ENCODE peak calls at places on chromosome 9, in seven cellular contexts. K is bronchial epithelial cell, E is lung, Z is HFF-Myc, B is GM10248, Q is fibroblast of lung, X is breast epithelium. T is an unnamed sample.

GRCh38 chr9:14097215-14097614 is 216.7 kb downstream of the NFIB start:
- DNase-seq in Z (no peak), E (no peak), B (no peak), K (peak), Q (peak), X (no peak), T (no peak)

GRCh38 chr9:38345851-38346755 is 46.4 kb upstream of the ALDH1B1 start:
- DNase-seq in K (no peak), X (no peak), B (no peak), E (no peak), Z (no peak), Q (no peak), T (no peak)

GRCh38 chr9:98083566-98084135 is 27.1 kb downstream of the NANS start:
- DNase-seq in X (no peak), E (no peak), B (no peak), K (no peak), Q (no peak), Z (no peak), T (no peak)

GRCh38 chr9:125850231-125850630 is 103.1 kb downstream of the PBX3 start:
- DNase-seq in E (no peak), K (no peak), X (no peak), B (no peak), Q (no peak), Z (no peak), T (no peak)

GRCh38 chr9:116494815-116495634 is 192.1 kb upstream of the TRIM32 start:
- DNase-seq in E (no peak), X (no peak), Z (no peak), K (peak), B (peak), Q (no peak), T (peak)

GRCh38 chr9:127802576-127803443 is at the start of gene FPGS:
- DNase-seq in B (peak), K (peak), Z (peak), Q (peak), E (peak), X (peak), T (peak)

GRCh38 chr9:125609744-125610143 is 97.3 kb downstream of the MAPKAP1 start:
- DNase-seq in E (no peak), Z (no peak), K (no peak), B (no peak), Q (no peak), X (no peak), T (no peak)

GRCh38 chr9:118568704-118569103 is 800.5 kb downstream of the BRINP1 start:
- DNase-seq in B (no peak), K (no peak), Q (no peak), E (no peak), Z (no peak), X (no peak), T (no peak)

GRCh38 chr9:100554935-100555401 is 22.9 kb upstream of the CAVIN4 start:
- DNase-seq in K (peak), B (no peak), X (no peak), Q (peak), E (no peak), Z (no peak), T (no peak)

GRCh38 chr9:129145841-129146292 is 32.2 kb downstream of the IER5L start:
- DNase-seq in B (no peak), Z (no peak), E (no peak), Q (peak), K (no peak), X (no peak), T (peak)

GRCh38 chr9:127754761-127755557 is 19.9 kb upstream of the TOR2A start:
- DNase-seq in E (no peak), X (no peak), Q (no peak), K (no peak), Z (no peak), B (no peak), T (peak)

GRCh38 chr9:122228191-122228905 is 409 bp downstream of the LHX6 start:
- DNase-seq in Z (no peak), X (no peak), E (no peak), K (no peak), Q (no peak), B (peak), T (peak)

GRCh38 chr9:124037790-124038189 is 26.2 kb downstream of the LHX2 start:
- DNase-seq in E (no peak), Z (no peak), K (no peak), X (no peak), Q (no peak), B (no peak), T (no peak)

GRCh38 chr9:124297553-124297905 is 39.8 kb downstream of the NEK6 start:
- DNase-seq in K (peak), X (peak), Q (peak), E (peak), Z (peak), B (no peak), T (no peak)

GRCh38 chr9:21812415-21812814 is 10.0 kb downstream of the MTAP start:
- DNase-seq in K (peak), Z (no peak), E (no peak), X (no peak), Q (peak), B (no peak), T (no peak)

DNA sequence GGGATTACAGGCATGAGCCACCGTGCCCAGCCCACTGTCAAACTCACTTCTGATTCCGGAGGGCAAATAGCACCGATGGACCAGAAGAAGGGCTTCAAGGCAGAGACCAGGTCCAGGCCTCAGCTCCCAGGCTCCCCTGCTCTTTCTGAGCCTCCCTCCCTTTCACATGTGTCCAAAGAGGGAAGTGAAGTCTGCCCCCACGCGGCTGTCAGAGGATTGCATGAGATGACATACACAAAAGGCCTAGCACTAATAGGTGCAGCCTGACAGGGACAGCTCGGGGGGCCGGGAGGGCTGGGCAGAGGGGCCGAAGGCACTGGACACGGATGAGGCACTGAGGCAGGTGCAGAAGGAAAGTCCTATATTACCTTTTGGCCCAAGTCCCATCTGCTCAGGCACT is 16.1 kb downstream of the FBP1 start:
- DNase-seq in B (peak), X (peak), E (no peak), Q (peak), K (peak), Z (no peak), T (peak)
- TF ChIP-seq CTCF in B (peak), X (no peak), E (no peak), Q (peak), K (peak), Z (peak), T (peak)

DNA sequence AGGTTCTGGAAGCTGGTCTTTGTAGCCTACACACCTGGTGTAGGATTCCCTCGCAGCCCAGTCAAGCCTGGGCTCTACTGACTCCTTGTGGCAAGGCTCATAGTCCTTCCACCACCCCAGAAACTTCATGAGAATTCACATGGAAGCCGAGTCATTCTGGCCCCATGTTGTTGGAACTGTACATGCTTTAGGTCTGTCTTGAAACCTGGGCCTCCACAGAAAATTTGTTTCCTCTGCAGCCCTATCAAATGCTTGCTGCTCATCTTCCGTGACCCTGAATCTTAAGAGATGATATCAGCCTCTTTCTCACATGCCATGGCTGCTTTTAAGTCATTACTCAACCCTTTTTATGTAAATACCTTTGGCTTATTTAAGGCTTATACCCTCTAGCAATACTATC is 113.4 kb upstream of the GRHPR start:
- DNase-seq in X (no peak), Z (no peak), K (no peak), Q (no peak), E (no peak), B (peak), T (no peak)
- TF ChIP-seq CTCF in X (no peak), Z (peak), K (peak), Q (peak), E (no peak), B (peak), T (no peak)

DNA sequence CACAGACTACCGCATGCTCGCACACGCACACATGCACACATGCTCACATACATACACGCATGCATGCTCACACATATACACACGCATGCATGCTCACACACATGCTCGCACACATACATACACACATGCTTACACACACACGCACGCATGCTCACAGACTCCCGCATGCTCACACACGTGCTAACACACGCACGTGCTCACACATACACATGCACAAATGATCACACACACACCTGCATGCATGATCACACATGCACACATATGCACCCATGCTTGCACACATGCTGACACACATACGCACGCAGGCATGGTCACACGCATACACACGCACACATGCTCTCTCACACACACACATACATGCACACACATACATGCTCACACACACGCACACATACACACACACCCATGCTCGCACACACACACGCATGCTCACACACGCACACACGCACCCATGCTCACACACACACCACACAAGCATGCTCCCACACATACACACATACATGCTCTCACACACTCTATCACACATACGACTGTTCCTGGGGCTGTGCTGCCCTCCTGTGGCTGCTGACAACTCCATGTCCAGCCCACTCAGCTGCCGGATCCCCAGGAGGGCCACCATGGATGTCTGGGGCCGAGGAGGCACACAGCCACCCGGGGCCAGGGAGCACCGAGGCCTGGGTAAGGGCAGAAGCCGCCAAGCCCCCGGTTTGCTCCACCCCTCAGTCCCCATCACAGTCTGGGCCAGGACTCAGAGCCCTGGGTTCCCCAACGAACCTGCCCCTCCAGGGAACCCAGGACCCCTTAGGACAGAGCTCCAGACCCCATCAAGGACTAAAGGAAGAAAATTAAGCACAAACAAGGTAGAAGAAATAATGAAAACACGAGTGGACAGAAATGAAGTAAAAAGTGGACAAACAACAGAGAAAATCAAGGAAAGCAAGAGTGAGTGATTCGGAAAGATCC is 31.4 kb upstream of the EGFL7 start:
- DNase-seq in E (peak), X (no peak), Q (peak), K (peak), B (peak), Z (peak), T (peak)
- TF ChIP-seq CTCF in E (peak), X (peak), Q (peak), K (peak), B (peak), Z (peak), T (peak)

GRCh38 chr9:105252405-105252756 is 7.9 kb downstream of the SLC44A1 start:
- DNase-seq in Q (no peak), B (no peak), E (no peak), K (no peak), X (no peak), Z (no peak), T (no peak)

GRCh38 chr9:105251133-105251532 is 6.7 kb downstream of the SLC44A1 start:
- DNase-seq in K (no peak), Q (no peak), Z (no peak), B (no peak), E (no peak), X (no peak), T (no peak)

GRCh38 chr9:105257767-105258166 is 13.3 kb downstream of the SLC44A1 start:
- DNase-seq in X (no peak), E (no peak), Z (no peak), Q (no peak), B (no peak), K (no peak), T (no peak)

GRCh38 chr9:105251733-105252404 is 7.4 kb downstream of the SLC44A1 start:
- DNase-seq in Q (no peak), E (no peak), Z (no peak), K (no peak), X (no peak), B (no peak), T (no peak)

GRCh38 chr9:105254226-105254625 is 9.8 kb downstream of the SLC44A1 start:
- DNase-seq in Z (no peak), B (no peak), E (no peak), K (peak), Q (no peak), X (no peak), T (no peak)
- TF ChIP-seq CTCF in Z (no peak), B (no peak), E (no peak), K (no peak), Q (no peak), X (no peak), T (no peak)

DNA sequence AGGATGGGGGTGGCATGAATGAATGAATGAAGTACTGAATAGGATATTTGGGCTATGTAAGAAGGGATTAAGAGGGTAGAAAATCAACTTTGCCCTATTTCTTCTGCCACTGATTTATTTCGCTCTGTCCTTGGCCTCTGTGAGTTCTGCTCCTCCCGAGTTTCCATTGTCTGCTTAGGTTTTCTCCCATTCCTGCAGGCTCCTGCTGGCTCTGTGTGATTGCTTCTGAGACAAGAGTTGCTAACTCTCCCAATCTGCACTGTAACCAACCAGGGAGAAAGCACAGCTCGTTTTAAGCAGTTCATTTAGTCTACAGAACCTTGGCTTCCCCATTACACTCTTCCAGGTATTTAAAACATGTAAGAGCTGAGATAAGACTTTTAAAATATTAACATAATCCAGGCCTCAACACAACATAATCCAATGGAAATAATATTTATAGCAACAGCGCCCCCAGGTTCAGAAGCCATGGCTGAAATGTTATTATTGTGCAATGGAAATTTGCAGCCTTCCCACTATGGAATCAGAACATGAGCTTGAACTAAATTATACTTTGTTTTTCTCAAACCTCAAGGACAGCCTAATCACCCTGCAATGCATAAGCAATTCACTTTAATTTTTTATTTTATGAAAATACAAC is 203.5 kb downstream of the ERCC6L2 start:
- DNase-seq in E (no peak), X (no peak), Q (no peak), B (no peak), Z (no peak), K (no peak), T (no peak)
- TF ChIP-seq CTCF in E (no peak), X (no peak), Q (peak), B (no peak), Z (no peak), K (no peak), T (no peak)

DNA sequence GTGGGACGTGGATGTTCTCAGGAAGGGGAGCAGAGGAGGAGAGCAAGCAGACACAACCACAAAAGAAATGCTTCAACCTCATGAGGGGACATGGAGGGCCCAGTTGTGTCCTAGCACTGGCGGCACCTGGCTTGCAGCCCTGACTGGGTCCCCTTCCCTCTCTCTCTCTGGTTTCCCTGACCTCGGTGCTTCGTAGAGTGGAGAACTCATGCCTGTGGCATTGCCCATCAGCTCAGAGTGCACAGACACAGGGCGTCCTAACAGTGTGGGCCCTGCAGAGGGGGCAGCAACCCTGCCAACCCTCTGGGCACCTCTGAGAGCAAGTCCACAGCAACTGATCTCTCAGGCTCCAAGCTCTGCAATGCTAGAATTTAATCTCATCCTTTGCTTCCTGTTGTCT is 140.6 kb downstream of the BARX1 start:
- DNase-seq in Z (no peak), B (peak), E (peak), K (no peak), X (no peak), Q (no peak), T (no peak)
- TF ChIP-seq CTCF in Z (no peak), B (no peak), E (no peak), K (no peak), X (no peak), Q (peak), T (peak)

GRCh38 chr9:120612218-120612617 is 32.3 kb upstream of the CDK5RAP2 start:
- DNase-seq in E (no peak), K (peak), Q (no peak), B (no peak), Z (no peak), X (no peak), T (no peak)
- TF ChIP-seq CTCF in E (no peak), K (peak), Q (peak), B (no peak), Z (peak), X (no peak), T (no peak)

DNA sequence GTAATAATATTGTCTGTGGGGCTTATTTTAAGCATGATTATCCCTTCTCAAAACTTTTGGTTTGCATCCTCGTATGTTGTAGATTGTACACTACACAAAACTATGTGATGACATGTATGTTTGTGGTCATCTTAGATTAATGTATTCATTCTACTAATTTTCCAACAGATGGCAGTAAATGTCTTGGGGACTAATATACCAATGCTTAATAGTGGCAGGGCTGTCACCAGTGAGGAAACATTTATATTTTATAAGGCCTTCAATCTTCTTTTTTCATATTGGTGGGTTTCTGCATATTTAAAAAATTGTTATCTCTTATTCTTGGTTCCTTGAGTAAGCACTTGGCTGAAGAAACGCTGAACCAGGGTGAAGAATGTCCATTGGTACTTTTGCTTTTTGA is 530.4 kb downstream of the RASEF start:
- DNase-seq in E (no peak), Z (no peak), Q (peak), K (peak), X (no peak), B (no peak), T (no peak)
- TF ChIP-seq CTCF in E (peak), Z (no peak), Q (peak), K (no peak), X (no peak), B (no peak), T (no peak)